ENCODE peak calls at places on chromosome 18, in four cellular contexts. W is CD4-positive, alpha-beta T cell; J is neural progenitor cell; B is tibial nerve. E is an unnamed sample.

GRCh38 chr18:29459986-29460385 is 1283.1 kb upstream of the CDH2 start:
- DNase-seq in J (no peak), W (no peak), B (no peak), E (no peak)

GRCh38 chr18:75544496-75544895 is 117.0 kb upstream of the SMIM21 start:
- DNase-seq in J (no peak), B (no peak), W (no peak), E (no peak)

GRCh38 chr18:58965291-58965929 is 100.7 kb downstream of the ZNF532 start:
- DNase-seq in W (no peak), B (no peak), J (peak), E (no peak)

GRCh38 chr18:13440277-13441248 is 222.0 kb downstream of the LDLRAD4 start:
- DNase-seq in J (no peak), W (no peak), B (no peak), E (no peak)

GRCh38 chr18:33558529-33558928 is 19.5 kb upstream of the ASXL3 start:
- DNase-seq in B (no peak), J (no peak), W (no peak), E (no peak)

GRCh38 chr18:12606592-12607315 is 51.2 kb downstream of the SPIRE1 start:
- DNase-seq in B (no peak), J (no peak), W (no peak), E (no peak)

GRCh38 chr18:13369756-13370510 is 151.4 kb downstream of the LDLRAD4 start:
- DNase-seq in W (no peak), J (no peak), B (no peak), E (no peak)

GRCh38 chr18:9985641-9986040 is 71.8 kb downstream of the VAPA start:
- DNase-seq in B (no peak), W (no peak), J (no peak), E (no peak)

GRCh38 chr18:48581941-48582340 is 43.1 kb downstream of the CTIF start:
- DNase-seq in J (no peak), B (no peak), W (no peak), E (no peak)

GRCh38 chr18:2573408-2573807 is 2.1 kb downstream of the NDC80 start:
- DNase-seq in W (no peak), B (no peak), J (no peak), E (no peak)

GRCh38 chr18:28588884-28589549 is 412.1 kb upstream of the CDH2 start:
- DNase-seq in B (no peak), W (no peak), J (no peak), E (no peak)

GRCh38 chr18:44098551-44099098 is 582.1 kb upstream of the SETBP1 start:
- DNase-seq in J (peak), B (no peak), W (no peak), E (no peak)

DNA sequence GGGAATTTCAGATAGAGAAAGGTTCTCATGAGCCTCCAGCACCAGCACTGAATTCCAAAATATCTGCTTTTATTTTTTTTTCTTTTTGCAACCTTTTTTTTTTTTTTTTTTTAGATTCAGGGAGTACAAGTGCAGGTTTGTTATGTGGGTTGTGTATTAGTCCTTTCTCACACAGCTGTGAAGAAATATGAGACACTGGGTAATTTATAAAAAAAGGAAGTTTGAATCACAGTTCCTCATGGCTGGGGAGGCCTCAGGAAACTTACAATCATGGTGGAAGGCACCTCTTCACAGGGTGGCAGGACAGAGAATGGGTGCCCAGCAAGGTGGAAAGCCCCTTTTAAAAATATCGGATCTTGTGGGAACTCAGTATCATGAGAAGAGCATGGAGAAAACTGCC is 7.9 kb upstream of the TMX3 start:
- DNase-seq in W (no peak), J (no peak), B (no peak), E (no peak)
- H3K27ac ChIP-seq in W (no peak), J (no peak), B (no peak), E (no peak)

GRCh38 chr18:57164401-57164800 is 17.5 kb downstream of the BOD1L2 start:
- DNase-seq in J (no peak), B (no peak), W (no peak), E (no peak)
- H3K27ac ChIP-seq in J (no peak), B (no peak), W (no peak), E (no peak)

GRCh38 chr18:61731169-61731568 is 161.6 kb downstream of the RNF152 start:
- DNase-seq in B (no peak), J (no peak), W (no peak), E (no peak)
- H3K27ac ChIP-seq in B (no peak), J (no peak), W (no peak), E (no peak)

GRCh38 chr18:8806798-8807501 is 101.6 kb downstream of the MTCL1 start:
- DNase-seq in B (no peak), J (no peak), W (no peak), E (no peak)
- H3K27ac ChIP-seq in B (no peak), J (no peak), W (no peak), E (no peak)

GRCh38 chr18:37640504-37640903 is 74.9 kb upstream of the CELF4 start:
- DNase-seq in B (no peak), J (no peak), W (no peak), E (no peak)
- H3K27ac ChIP-seq in B (no peak), J (peak), W (no peak), E (no peak)

GRCh38 chr18:71797554-71797953 is 746.6 kb downstream of the CBLN2 start:
- DNase-seq in B (no peak), W (no peak), J (no peak), E (no peak)
- H3K27ac ChIP-seq in B (no peak), W (no peak), J (no peak), E (no peak)